ENCODE peak calls at places on chromosome 15, in nine cellular contexts. P, U, E, W, Q, A, O, G and T are unnamed samples.

GRCh38 chr15:82100116-82100795 is 54.4 kb upstream of the MEX3B start:
- DNase-seq in Q (peak), A (no peak), G (no peak), U (peak), W (no peak), E (no peak), P (no peak), O (no peak), T (peak)

GRCh38 chr15:77836116-77836798 is 203.5 kb upstream of the LINGO1 start:
- DNase-seq in Q (peak), W (peak), G (peak), A (peak), E (no peak), P (peak), U (no peak), O (no peak), T (peak)

GRCh38 chr15:25830844-25831443 is 32.2 kb downstream of the ATP10A start:
- DNase-seq in U (peak), Q (no peak), W (peak), P (no peak), G (no peak), A (no peak), E (no peak), O (peak), T (no peak)

GRCh38 chr15:28903555-28903954 is 17.8 kb downstream of the APBA2 start:
- DNase-seq in O (no peak), G (no peak), P (no peak), W (no peak), A (peak), U (no peak), E (no peak), Q (no peak), T (no peak)

GRCh38 chr15:81002254-81003022 is 1.7 kb downstream of the TLNRD1 start:
- DNase-seq in W (no peak), A (no peak), U (peak), E (peak), Q (peak), G (no peak), P (no peak), O (no peak), T (peak)

GRCh38 chr15:90393040-90393439 is 5.0 kb downstream of the IQGAP1 start:
- DNase-seq in A (no peak), P (no peak), W (no peak), G (no peak), U (no peak), Q (no peak), E (no peak), O (no peak), T (no peak)

GRCh38 chr15:58856090-58856489 is 77.4 kb downstream of the SLTM start:
- DNase-seq in P (no peak), U (peak), W (peak), O (no peak), E (no peak), A (no peak), G (no peak), Q (no peak), T (no peak)

GRCh38 chr15:76431936-76432335 is 95.4 kb downstream of the ISL2 start:
- DNase-seq in G (no peak), U (peak), W (no peak), O (no peak), P (no peak), E (no peak), A (no peak), Q (peak), T (peak)

GRCh38 chr15:33021806-33022389 is 172.6 kb downstream of the FMN1 start:
- DNase-seq in A (peak), E (peak), P (peak), W (peak), U (peak), O (peak), G (peak), Q (peak), T (peak)

GRCh38 chr15:77632760-77633133 is at the start of gene LINGO1:
- DNase-seq in U (peak), O (peak), G (no peak), E (no peak), W (peak), P (no peak), A (no peak), Q (peak), T (peak)

GRCh38 chr15:85793641-85794597 is 806 bp downstream of the KLHL25 start:
- DNase-seq in E (peak), W (peak), G (no peak), Q (peak), A (peak), U (peak), O (peak), P (peak), T (peak)

GRCh38 chr15:90610220-90610619 is 80.5 kb downstream of the CRTC3 start:
- DNase-seq in W (peak), P (no peak), U (peak), A (no peak), G (no peak), O (no peak), E (no peak), Q (no peak), T (no peak)

GRCh38 chr15:50813089-50813488 is 47.6 kb upstream of the SPPL2A start:
- DNase-seq in E (no peak), Q (no peak), U (no peak), G (no peak), P (no peak), W (no peak), A (no peak), O (no peak), T (no peak)

GRCh38 chr15:93862791-93863190 is 368.6 kb upstream of the MCTP2 start:
- DNase-seq in A (no peak), G (no peak), U (no peak), O (no peak), P (no peak), E (no peak), W (no peak), Q (no peak), T (no peak)

GRCh38 chr15:89406218-89406716 is 71.6 kb upstream of the POLG start:
- DNase-seq in W (no peak), P (no peak), E (no peak), G (no peak), A (no peak), Q (no peak), U (no peak), O (no peak), T (peak)

GRCh38 chr15:46815765-46816164 is 901.5 kb upstream of the SEMA6D start:
- DNase-seq in A (peak), P (no peak), U (no peak), E (no peak), O (peak), Q (no peak), W (no peak), G (no peak), T (no peak)

GRCh38 chr15:22961661-22962221 is 18.4 kb downstream of the CYFIP1 start:
- DNase-seq in U (peak), E (no peak), A (no peak), G (no peak), P (no peak), W (no peak), O (no peak), Q (no peak), T (no peak)
- TF ChIP-seq EZH2phosphoT487 in U (no peak), E (no peak), A (no peak), G (no peak), P (no peak), W (no peak), O (no peak), Q (no peak), T (no peak)

DNA sequence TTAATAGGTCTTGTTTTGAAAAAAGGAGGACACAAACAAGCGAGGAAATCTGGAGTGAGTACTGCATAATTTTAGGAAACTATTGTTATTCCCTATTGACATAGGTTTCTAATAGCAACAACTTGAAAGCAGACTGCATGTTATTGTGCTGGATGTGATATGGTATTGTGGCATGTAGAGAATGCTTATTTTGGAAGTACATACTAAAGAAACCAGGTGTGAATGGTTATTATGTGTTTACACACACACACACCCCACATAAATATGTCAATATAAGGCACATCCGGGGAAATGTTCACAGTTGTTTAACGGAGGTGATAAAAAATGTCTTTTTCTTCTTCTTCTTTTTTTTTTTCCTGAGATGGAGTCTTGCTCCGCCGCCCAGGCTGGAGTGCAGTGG is 5.9 kb upstream of the MORF4L1 start:
- DNase-seq in A (no peak), G (no peak), Q (no peak), O (no peak), U (peak), W (no peak), E (no peak), P (no peak), T (no peak)
- TF ChIP-seq EZH2phosphoT487 in A (no peak), G (no peak), Q (no peak), O (no peak), U (no peak), W (no peak), E (no peak), P (no peak), T (no peak)

GRCh38 chr15:52765779-52766178 is 24.4 kb downstream of the ONECUT1 start:
- DNase-seq in P (no peak), O (no peak), U (peak), Q (peak), A (no peak), W (peak), G (no peak), E (no peak), T (peak)
- TF ChIP-seq EZH2phosphoT487 in P (no peak), O (no peak), U (no peak), Q (no peak), A (no peak), W (no peak), G (no peak), E (no peak), T (no peak)

DNA sequence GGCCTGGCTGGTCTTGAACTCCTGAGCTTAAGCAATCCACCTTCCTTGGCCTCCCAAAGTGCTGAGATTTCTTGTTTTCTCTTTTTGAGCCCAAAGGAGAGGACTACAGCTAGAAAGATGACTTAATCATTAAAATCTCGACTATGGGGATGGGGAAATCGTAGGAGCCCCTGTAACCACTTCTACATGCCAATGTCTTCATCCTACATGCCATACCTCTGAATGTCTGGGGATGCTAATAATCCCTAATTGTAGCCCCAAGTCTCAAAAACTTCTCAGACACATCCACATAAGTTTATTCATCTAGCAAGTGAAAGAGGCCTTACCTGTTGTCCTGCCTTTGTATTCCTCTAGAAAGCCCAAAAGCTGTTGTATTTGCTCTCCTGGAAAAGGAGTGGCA is 3.7 kb upstream of the RHOV start:
- DNase-seq in E (no peak), G (no peak), W (no peak), Q (no peak), O (no peak), P (no peak), U (peak), A (no peak), T (no peak)
- TF ChIP-seq EZH2phosphoT487 in E (no peak), G (no peak), W (no peak), Q (no peak), O (no peak), P (no peak), U (no peak), A (no peak), T (no peak)

GRCh38 chr15:45048784-45049631 is 26.0 kb downstream of the SORD start:
- DNase-seq in W (no peak), A (no peak), E (peak), Q (no peak), P (no peak), O (peak), U (no peak), G (no peak), T (no peak)
- TF ChIP-seq EZH2phosphoT487 in W (no peak), A (no peak), E (no peak), Q (no peak), P (no peak), O (no peak), U (no peak), G (no peak), T (no peak)

GRCh38 chr15:74432271-74432967 is 1.3 kb downstream of the SEMA7A start:
- DNase-seq in Q (no peak), E (no peak), A (no peak), P (no peak), G (no peak), U (peak), W (peak), O (no peak), T (peak)
- TF ChIP-seq EZH2phosphoT487 in Q (no peak), E (no peak), A (no peak), P (peak), G (no peak), U (no peak), W (no peak), O (peak), T (no peak)